ENCODE peak calls at places on chromosomes 1 and 21, in seven cellular contexts. I is natural killer cell; S is GM13977; K is GM20000; V is activated CD8-positive, alpha-beta T cell treated with anti-CD3 and anti-CD28 coated beads for 36 hours; F is esophagus squamous epithelium; D is AG04450. O is an unnamed sample.

GRCh38 chr1:202649553-202650392 is 60.5 kb downstream of the SYT2 start:
- DNase-seq in I (no peak), S (no peak), K (no peak), V (no peak), F (no peak), D (no peak), O (no peak)

GRCh38 chr1:183070923-183071618 is 47.9 kb downstream of the LAMC1 start:
- DNase-seq in I (no peak), S (peak), K (peak), V (peak), F (no peak), D (peak), O (no peak)

GRCh38 chr1:55214903-55215193 is 316 bp downstream of the USP24 start:
- DNase-seq in I (no peak), S (peak), K (no peak), V (no peak), F (no peak), D (no peak), O (no peak)

GRCh38 chr1:33126411-33127000 is 45.6 kb downstream of the AZIN2 start:
- DNase-seq in I (no peak), S (no peak), K (no peak), V (no peak), F (no peak), D (no peak), O (peak)

GRCh38 chr1:24969616-24970398 is 39.7 kb upstream of the RUNX3 start:
- DNase-seq in I (no peak), S (no peak), K (no peak), V (peak), F (no peak), D (no peak), O (no peak)

GRCh38 chr1:61606448-61607312 is 118.3 kb downstream of the TM2D1 start:
- DNase-seq in I (no peak), S (no peak), K (no peak), V (no peak), F (no peak), D (no peak), O (no peak)

GRCh38 chr1:100038401-100039306 is 68.9 kb downstream of the SLC35A3 start:
- DNase-seq in I (peak), S (peak), K (peak), V (peak), F (peak), D (peak), O (peak)

GRCh38 chr1:48077860-48078259 is 80.7 kb upstream of the TRABD2B start:
- DNase-seq in I (no peak), S (no peak), K (no peak), V (no peak), F (no peak), D (no peak), O (no peak)

GRCh38 chr1:89273324-89273778 is 691 bp upstream of the GBP5 start:
- DNase-seq in I (no peak), S (no peak), K (no peak), V (no peak), F (no peak), D (no peak), O (no peak)

GRCh38 chr1:80113168-80114038 is 1106.9 kb upstream of the ADGRL4 start:
- DNase-seq in I (no peak), S (no peak), K (no peak), V (no peak), F (no peak), D (no peak), O (no peak)

GRCh38 chr1:245247791-245248789 is 93.3 kb downstream of the KIF26B start:
- DNase-seq in I (no peak), S (no peak), K (no peak), V (no peak), F (no peak), D (no peak), O (no peak)

GRCh38 chr1:211625040-211625439 is 46.1 kb upstream of the SLC30A1 start:
- DNase-seq in I (no peak), S (no peak), K (no peak), V (peak), F (no peak), D (no peak), O (no peak)

GRCh38 chr1:40385437-40386310 is 12.1 kb downstream of the SMAP2 start:
- DNase-seq in I (peak), S (peak), K (peak), V (peak), F (no peak), D (no peak), O (no peak)

GRCh38 chr1:9615316-9616063 is 26.8 kb downstream of the TMEM201 start:
- DNase-seq in I (peak), S (peak), K (peak), V (peak), F (no peak), D (peak), O (no peak)

GRCh38 chr1:58395355-58395754 is 151.2 kb downstream of the OMA1 start:
- DNase-seq in I (no peak), S (no peak), K (no peak), V (no peak), F (no peak), D (peak), O (no peak)

GRCh38 chr21:14757533-14758327 is 211.6 kb upstream of the SAMSN1 start:
- DNase-seq in I (no peak), S (no peak), K (no peak), V (no peak), F (no peak), D (no peak), O (no peak)

GRCh38 chr1:87252406-87252805 is 76.3 kb upstream of the LMO4 start:
- DNase-seq in I (no peak), S (no peak), K (no peak), V (no peak), F (no peak), D (peak), O (no peak)

GRCh38 chr1:10796029-10796944 is at the start of gene CASZ1:
- DNase-seq in I (no peak), S (peak), K (peak), V (no peak), F (no peak), D (peak), O (peak)

GRCh38 chr21:32956257-32956656 is 69.5 kb upstream of the OLIG2 start:
- DNase-seq in I (no peak), S (no peak), K (no peak), V (no peak), F (no peak), D (no peak), O (no peak)

GRCh38 chr1:192402571-192402970 is 85.8 kb downstream of the RGS21 start:
- DNase-seq in I (no peak), S (no peak), K (no peak), V (no peak), F (no peak), D (no peak), O (no peak)

GRCh38 chr1:98277111-98277510 is 356.3 kb upstream of the DPYD start:
- DNase-seq in I (no peak), S (no peak), K (no peak), V (no peak), F (no peak), D (peak), O (no peak)

GRCh38 chr1:26049531-26050254 is 3.8 kb upstream of the SLC30A2 start:
- DNase-seq in I (no peak), S (no peak), K (no peak), V (no peak), F (no peak), D (no peak), O (no peak)

GRCh38 chr1:106876384-106876783 is 180.1 kb upstream of the PRMT6 start:
- DNase-seq in I (no peak), S (no peak), K (no peak), V (no peak), F (no peak), D (no peak), O (no peak)

GRCh38 chr1:42172394-42173133 is 8.0 kb upstream of the GUCA2A start:
- DNase-seq in I (no peak), S (no peak), K (no peak), V (no peak), F (no peak), D (no peak), O (no peak)

GRCh38 chr1:228471762-228472398 is 15.3 kb upstream of the RNF187 start:
- DNase-seq in I (no peak), S (peak), K (peak), V (peak), F (no peak), D (no peak), O (no peak)

GRCh38 chr1:83791821-83792437 is 207.0 kb downstream of the TTLL7 start:
- DNase-seq in I (no peak), S (no peak), K (no peak), V (no peak), F (no peak), D (no peak), O (no peak)

GRCh38 chr1:55179177-55179835 is 35.9 kb downstream of the USP24 start:
- DNase-seq in I (no peak), S (no peak), K (no peak), V (no peak), F (no peak), D (no peak), O (no peak)

GRCh38 chr1:54835970-54836369 is 34.8 kb upstream of the TTC22 start:
- DNase-seq in I (no peak), S (no peak), K (no peak), V (no peak), F (no peak), D (no peak), O (peak)

GRCh38 chr1:42420911-42421585 is 34.8 kb downstream of the ZMYND12 start:
- DNase-seq in I (no peak), S (no peak), K (no peak), V (no peak), F (no peak), D (peak), O (no peak)

GRCh38 chr1:185368913-185369491 is 52.0 kb upstream of the IVNS1ABP start:
- DNase-seq in I (no peak), S (no peak), K (no peak), V (no peak), F (no peak), D (no peak), O (no peak)

GRCh38 chr1:15370781-15371467 is 38.8 kb upstream of the EFHD2 start:
- DNase-seq in I (no peak), S (no peak), K (no peak), V (no peak), F (no peak), D (no peak), O (no peak)

GRCh38 chr1:179793281-179793680 is 50.2 kb downstream of the FAM163A start:
- DNase-seq in I (no peak), S (no peak), K (no peak), V (no peak), F (no peak), D (no peak), O (no peak)

GRCh38 chr1:73401666-73402065 is 796.3 kb downstream of the LRRIQ3 start:
- DNase-seq in I (no peak), S (no peak), K (no peak), V (no peak), F (no peak), D (no peak), O (no peak)

GRCh38 chr1:6002714-6003501 is 10.7 kb upstream of the NPHP4 start:
- DNase-seq in I (no peak), S (no peak), K (no peak), V (no peak), F (no peak), D (no peak), O (no peak)

GRCh38 chr1:66248746-66249145 is 285.2 kb upstream of the SGIP1 start:
- DNase-seq in I (no peak), S (no peak), K (no peak), V (no peak), F (no peak), D (no peak), O (no peak)

GRCh38 chr1:24362982-24363614 is 43.9 kb downstream of the GRHL3 start:
- DNase-seq in I (no peak), S (no peak), K (no peak), V (no peak), F (no peak), D (peak), O (no peak)

GRCh38 chr21:46055863-46056281 is 42.0 kb upstream of the COL6A2 start:
- DNase-seq in I (no peak), S (no peak), K (no peak), V (no peak), F (no peak), D (no peak), O (peak)

GRCh38 chr1:2224170-2224584 is 3.9 kb upstream of the SKI start:
- DNase-seq in I (no peak), S (no peak), K (no peak), V (no peak), F (no peak), D (no peak), O (no peak)

GRCh38 chr1:246117066-246117791 is 389.9 kb downstream of the SMYD3 start:
- DNase-seq in I (no peak), S (peak), K (peak), V (peak), F (no peak), D (peak), O (no peak)

GRCh38 chr1:183572721-183573120 is 17.5 kb downstream of the NCF2 start:
- DNase-seq in I (no peak), S (no peak), K (no peak), V (no peak), F (no peak), D (no peak), O (no peak)

DNA sequence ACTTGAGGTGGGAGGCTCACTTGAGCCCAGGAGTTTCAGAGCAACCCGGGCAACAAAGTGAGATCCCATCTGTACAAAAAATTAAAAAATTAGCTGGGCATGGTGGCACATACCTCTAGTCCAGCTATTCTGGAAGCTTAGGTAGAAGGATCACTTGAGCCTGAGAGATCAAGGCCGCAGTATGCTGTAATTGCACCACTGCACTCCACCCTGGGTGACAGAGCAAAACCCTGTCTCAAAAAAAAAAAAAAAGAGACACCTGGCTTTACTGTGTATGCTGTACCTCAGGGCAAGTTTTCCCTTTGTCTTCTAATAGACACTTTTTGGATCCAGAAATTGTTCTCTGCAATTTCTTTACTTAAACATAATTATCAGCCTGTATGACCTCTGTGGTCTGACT is 23.1 kb upstream of the RCC1 start:
- DNase-seq in I (no peak), S (no peak), K (no peak), V (no peak), F (no peak), D (no peak), O (no peak)
- TF ChIP-seq CTCF in I (no peak), S (no peak), K (no peak), V (no peak), F (no peak), D (no peak), O (no peak)

GRCh38 chr1:156813750-156814570 is 2.7 kb downstream of the SH2D2A start:
- DNase-seq in I (peak), S (peak), K (peak), V (peak), F (no peak), D (no peak), O (no peak)
- TF ChIP-seq CTCF in I (peak), S (peak), K (peak), V (peak), F (peak), D (peak), O (peak)

GRCh38 chr1:110526189-110526588 is 7.2 kb upstream of the KCNA10 start:
- DNase-seq in I (no peak), S (no peak), K (no peak), V (no peak), F (no peak), D (no peak), O (no peak)

GRCh38 chr1:110523011-110523410 is 4.0 kb upstream of the KCNA10 start:
- DNase-seq in I (no peak), S (no peak), K (no peak), V (no peak), F (no peak), D (no peak), O (no peak)

GRCh38 chr1:110529011-110529410 is 10.0 kb upstream of the KCNA10 start:
- DNase-seq in I (no peak), S (no peak), K (no peak), V (no peak), F (no peak), D (no peak), O (no peak)

GRCh38 chr1:110525250-110525597 is 6.2 kb upstream of the KCNA10 start:
- DNase-seq in I (no peak), S (no peak), K (no peak), V (no peak), F (no peak), D (no peak), O (no peak)

GRCh38 chr1:110524311-110525249 is 5.6 kb upstream of the KCNA10 start:
- DNase-seq in I (no peak), S (peak), K (peak), V (peak), F (no peak), D (no peak), O (no peak)
- TF ChIP-seq CTCF in I (peak), S (peak), K (peak), V (peak), F (peak), D (peak), O (peak)

GRCh38 chr1:20058531-20058930 is 11.5 kb upstream of the PLA2G5 start:
- DNase-seq in I (peak), S (peak), K (peak), V (peak), F (no peak), D (peak), O (no peak)
- TF ChIP-seq CTCF in I (no peak), S (no peak), K (no peak), V (no peak), F (no peak), D (no peak), O (no peak)

GRCh38 chr1:247146671-247147070 is 25.1 kb downstream of the ZNF124 start:
- DNase-seq in I (no peak), S (no peak), K (no peak), V (no peak), F (no peak), D (no peak), O (no peak)
- TF ChIP-seq CTCF in I (no peak), S (no peak), K (no peak), V (no peak), F (no peak), D (no peak), O (peak)

DNA sequence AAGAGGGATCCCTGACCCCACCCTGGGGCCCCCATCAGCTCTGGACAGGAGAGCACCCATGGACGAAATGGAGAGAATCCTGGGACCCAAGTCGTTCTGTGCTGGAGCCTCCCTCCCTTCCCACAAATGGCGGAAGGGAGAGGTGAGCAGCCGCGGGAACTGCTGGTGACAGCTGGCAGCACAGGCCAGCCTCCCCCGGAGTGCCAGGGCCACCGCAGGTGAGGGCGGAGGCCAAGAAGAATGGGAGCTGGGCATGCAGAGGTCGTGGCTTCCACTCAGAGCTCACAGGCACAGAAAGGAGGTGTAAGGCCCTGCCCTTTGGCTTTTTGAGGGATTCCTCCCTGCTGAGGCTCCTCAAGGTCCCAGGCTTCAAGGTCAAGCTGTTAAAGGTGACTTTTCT is 24.6 kb downstream of the SLC1A7 start:
- DNase-seq in I (no peak), S (no peak), K (no peak), V (no peak), F (no peak), D (no peak), O (no peak)
- TF ChIP-seq CTCF in I (no peak), S (no peak), K (no peak), V (no peak), F (no peak), D (no peak), O (no peak)

GRCh38 chr1:17646444-17647287 is 107.2 kb downstream of the ARHGEF10L start:
- DNase-seq in I (no peak), S (no peak), K (no peak), V (no peak), F (no peak), D (no peak), O (no peak)
- TF ChIP-seq CTCF in I (no peak), S (no peak), K (no peak), V (no peak), F (no peak), D (no peak), O (no peak)

GRCh38 chr1:31725134-31725533 is 21.3 kb upstream of the COL16A1 start:
- DNase-seq in I (no peak), S (no peak), K (no peak), V (no peak), F (no peak), D (no peak), O (no peak)
- TF ChIP-seq CTCF in I (no peak), S (no peak), K (no peak), V (no peak), F (no peak), D (no peak), O (no peak)

DNA sequence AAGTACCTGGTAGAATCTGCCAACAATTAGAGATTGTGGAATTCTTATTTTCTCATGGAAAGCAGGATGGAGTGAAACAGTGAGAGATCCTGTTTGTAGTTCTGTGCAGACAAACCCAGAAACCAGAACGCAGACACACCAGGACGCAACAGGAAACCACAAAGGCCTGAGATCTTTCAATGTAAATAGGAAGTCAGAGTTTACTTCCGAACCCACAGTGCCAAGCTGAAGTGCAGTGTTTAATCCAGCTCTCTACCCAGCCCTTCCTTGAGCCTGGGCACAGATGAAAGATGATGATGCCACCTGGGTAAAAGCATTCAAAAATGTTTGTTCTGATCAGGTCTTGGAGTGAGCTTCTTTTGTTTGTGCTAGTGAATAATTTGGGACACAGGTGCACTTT is 244.2 kb upstream of the HOOK1 start:
- DNase-seq in I (no peak), S (no peak), K (no peak), V (peak), F (no peak), D (no peak), O (no peak)
- TF ChIP-seq CTCF in I (no peak), S (no peak), K (no peak), V (no peak), F (no peak), D (no peak), O (no peak)